ENCODE peak calls at places on chromosomes 4 and X, in seven cellular contexts. G is gastrocnemius medialis, M is cardiac muscle cell, J is K562, L is IMR-90, D is fibroblast of lung, X is body of pancreas. Q is an unnamed sample.

GRCh38 chr4:88630756-88631155 is 38.5 kb downstream of the HERC3 start:
- DNase-seq in D (peak; percentile 78), G (no peak), M (no peak), X (no peak), J (no peak), L (peak; percentile 80), Q (peak; percentile 80)

GRCh38 chrX:150772150-150772970 is 79.2 kb downstream of the MTMR1 start:
- DNase-seq in X (peak; percentile 80), G (peak; percentile 51), M (peak; percentile 72), D (peak; percentile 39), J (peak; percentile 82), L (peak; percentile 45), Q (peak; percentile 64)

GRCh38 chrX:112270991-112271390 is 188.4 kb upstream of the TRPC5 start:
- DNase-seq in X (no peak), G (no peak), L (no peak), J (no peak), D (no peak), M (no peak), Q (no peak)

GRCh38 chrX:5632061-5632614 is 596.5 kb downstream of the NLGN4X start:
- DNase-seq in L (no peak), M (peak; percentile 38), D (no peak), X (no peak), J (no peak), G (no peak), Q (no peak)

GRCh38 chr4:153748378-153748777 is 11.4 kb downstream of the RNF175 start:
- DNase-seq in L (peak; percentile 38), M (no peak), J (no peak), G (no peak), X (no peak), D (peak; percentile 79), Q (peak; percentile 96)

GRCh38 chrX:114075073-114075673 is 508.7 kb upstream of the HTR2C start:
- DNase-seq in M (no peak), G (no peak), D (no peak), L (no peak), J (no peak), X (no peak), Q (no peak)

GRCh38 chr4:55947254-55947882 is 1.4 kb upstream of the CEP135 start:
- DNase-seq in J (no peak), D (peak; percentile 6), L (peak; percentile 36), G (no peak), X (no peak), M (no peak), Q (no peak)

GRCh38 chr4:154743683-154744340 is at the start of gene LRAT:
- DNase-seq in M (peak; percentile 81), X (peak; percentile 81), J (peak; percentile 49), G (no peak), L (no peak), D (no peak), Q (peak; percentile 77)

GRCh38 chr4:15695240-15695699 is 7.6 kb upstream of the BST1 start:
- DNase-seq in X (no peak), G (no peak), L (peak; percentile 99), J (no peak), M (no peak), D (peak; percentile 100), Q (peak; percentile 92)

GRCh38 chr4:147793973-147794690 is 62.2 kb downstream of the ARHGAP10 start:
- DNase-seq in L (no peak), J (no peak), X (no peak), G (no peak), D (no peak), M (no peak), Q (peak; percentile 39)

GRCh38 chrX:131729295-131729694 is 185.4 kb downstream of the OR13H1 start:
- DNase-seq in L (peak; percentile 88), G (no peak), D (peak; percentile 74), X (no peak), J (no peak), M (no peak), Q (no peak)

GRCh38 chrX:149949743-149950436 is 11.6 kb upstream of the EOLA2 start:
- DNase-seq in L (peak; percentile 7), X (no peak), J (no peak), M (no peak), G (no peak), D (no peak), Q (no peak)

GRCh38 chr4:8292388-8293107 is 23.0 kb downstream of the HTRA3 start:
- DNase-seq in D (no peak), G (no peak), L (no peak), M (no peak), X (no peak), J (no peak), Q (no peak)

GRCh38 chr4:170052919-170053318 is 26.7 kb upstream of the MFAP3L start:
- DNase-seq in G (no peak), M (no peak), D (no peak), L (no peak), J (no peak), X (no peak), Q (no peak)

GRCh38 chr4:153345011-153345981 is 808 bp downstream of the MND1 start:
- DNase-seq in D (peak; percentile 61), J (peak; percentile 17), X (peak; percentile 29), L (peak; percentile 56), M (peak; percentile 53), G (no peak), Q (peak; percentile 57)

GRCh38 chrX:48573690-48574269 is 504 bp upstream of the RBM3 start:
- DNase-seq in J (peak; percentile 63), X (peak; percentile 39), M (no peak), L (no peak), D (no peak), G (peak; percentile 6), Q (no peak)

GRCh38 chrX:16552546-16552945 is 97.4 kb upstream of the S100G start:
- DNase-seq in G (no peak), D (peak; percentile 32), L (peak; percentile 56), M (no peak), J (no peak), X (no peak), Q (peak; percentile 83)

GRCh38 chr4:20348411-20348810 is 96.7 kb downstream of the SLIT2 start:
- DNase-seq in M (no peak), J (no peak), G (no peak), L (no peak), X (no peak), D (no peak), Q (no peak)

GRCh38 chr4:46266106-46266505 is 123.8 kb downstream of the GABRA2 start:
- DNase-seq in D (no peak), J (no peak), X (no peak), L (no peak), M (no peak), G (no peak), Q (no peak)

GRCh38 chr4:46274717-46275116 is 115.2 kb downstream of the GABRA2 start:
- DNase-seq in G (no peak), L (no peak), D (no peak), X (no peak), J (no peak), M (peak; percentile 14), Q (no peak)

GRCh38 chr4:46267866-46268265 is 122.1 kb downstream of the GABRA2 start:
- DNase-seq in J (no peak), G (no peak), X (no peak), L (no peak), D (no peak), M (no peak), Q (no peak)

DNA sequence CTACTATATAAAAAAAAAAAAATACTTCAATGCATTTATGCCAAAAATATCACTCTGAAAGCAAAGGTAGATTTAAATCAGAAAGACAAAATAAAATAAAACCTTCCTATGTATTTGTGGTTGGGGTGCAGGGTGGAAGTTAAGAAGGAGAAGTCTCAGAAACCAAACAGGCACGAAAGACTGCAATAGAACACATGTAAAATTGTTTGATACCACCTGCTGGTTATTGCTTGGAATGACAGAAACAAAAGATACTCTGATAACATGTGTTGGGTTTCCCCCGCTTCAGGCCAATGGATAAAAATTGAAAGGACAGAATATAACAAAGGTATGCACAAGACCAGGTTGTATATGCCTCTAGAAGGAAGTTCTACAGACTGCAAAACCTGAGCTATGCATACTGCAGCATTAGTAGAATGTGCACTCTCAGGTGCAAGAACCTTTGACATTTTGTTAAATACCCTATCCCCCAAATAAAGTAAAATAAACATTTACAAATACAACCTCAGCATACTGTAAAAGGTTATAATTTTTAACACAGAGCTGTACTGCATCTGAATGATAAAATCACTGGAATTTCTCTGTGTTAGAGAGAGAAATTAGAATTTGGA is 118.8 kb downstream of the GABRA2 start:
- DNase-seq in L (peak; percentile 4), M (peak; percentile 45), X (no peak), G (no peak), D (peak; percentile 3), J (peak; percentile 11), Q (peak; percentile 33)
- TF ChIP-seq CTCF in L (peak; percentile 43), M (peak; percentile 41), X (peak; percentile 21), G (no peak), D (peak; percentile 9), J (peak; percentile 18), Q (peak; percentile 42)

DNA sequence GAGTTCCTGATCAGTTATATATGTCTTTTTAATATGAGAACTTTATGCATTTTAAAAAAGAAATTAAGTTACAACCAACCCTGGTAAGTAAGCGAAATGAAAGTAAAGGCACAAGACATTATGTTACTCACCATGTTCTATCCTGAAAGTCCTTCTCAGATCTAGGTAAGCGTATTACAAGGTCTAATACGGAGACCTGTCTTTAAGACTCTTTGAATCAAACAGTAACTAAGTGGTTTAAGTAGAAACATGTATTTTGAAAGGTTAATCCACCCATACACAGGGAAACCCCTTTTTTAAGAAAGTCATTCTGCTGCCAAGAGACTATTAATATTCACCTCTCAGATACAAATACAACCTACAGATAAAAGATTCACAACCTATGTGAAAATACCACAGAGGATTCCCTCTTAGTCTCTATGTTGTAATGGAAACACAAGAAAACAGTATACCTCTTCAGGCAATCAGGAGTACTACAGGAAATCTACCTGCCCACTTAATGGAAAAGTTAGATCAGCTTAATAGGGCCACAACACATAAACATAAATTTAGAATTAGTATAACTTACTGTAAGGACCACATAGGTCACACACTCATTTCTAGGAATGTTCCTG is 63.2 kb upstream of the TNIP3 start:
- DNase-seq in L (no peak), X (no peak), G (no peak), D (no peak), M (no peak), J (no peak), Q (no peak)
- H3K4me3 ChIP-seq in L (no peak overlapping the region), X (no peak overlapping the region), G (no peak overlapping the region), D (no peak overlapping the region), M (no peak overlapping the region), J (no peak overlapping the region), Q (no peak overlapping the region)

GRCh38 chrX:154046262-154046771 is 26.6 kb upstream of the IRAK1 start:
- DNase-seq in G (peak; percentile 23), M (no peak), J (no peak), X (no peak), D (peak; percentile 87), L (peak; percentile 86), Q (peak; percentile 26)
- TF ChIP-seq CTCF in G (no peak), M (peak; percentile 24), J (peak; percentile 30), X (no peak), D (peak; percentile 10), L (peak; percentile 40), Q (no peak)

DNA sequence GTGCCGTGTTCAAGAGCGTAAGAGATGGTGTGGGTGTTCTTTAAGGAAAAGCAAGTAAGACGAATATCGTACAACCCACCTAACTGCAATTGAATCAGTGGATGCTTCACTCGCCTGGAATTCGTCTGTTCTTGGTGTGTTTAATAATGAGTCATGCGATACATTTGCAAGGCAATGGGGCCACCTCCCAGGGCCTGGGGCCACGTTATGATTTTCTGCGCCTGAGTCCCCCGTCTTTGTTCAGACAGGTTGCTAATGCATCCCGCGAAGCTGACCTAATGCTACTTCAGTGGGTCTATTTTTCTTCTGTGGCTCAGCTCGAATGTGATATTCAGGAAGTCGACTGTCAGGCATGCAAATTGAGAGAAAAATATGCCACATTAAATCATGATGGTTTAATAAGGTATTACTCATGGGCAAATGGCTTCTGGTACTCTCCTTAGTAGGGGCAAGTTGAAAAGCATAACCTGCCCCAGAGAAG is 14.3 kb upstream of the MID1 start:
- DNase-seq in G (no peak), D (peak; percentile 95), X (no peak), J (no peak), L (peak; percentile 94), M (no peak), Q (peak; percentile 96)
- H3K4me3 ChIP-seq in G (no peak overlapping the region), D (no peak overlapping the region), X (no peak overlapping the region), J (no peak overlapping the region), L (no peak overlapping the region), M (no peak overlapping the region), Q (no peak overlapping the region)

Q was measured in epithelial cell of esophagus.